ENCODE peak calls at places on chromosomes 2 and 18, in ten cellular contexts. D is Peyer's patch; J is mesenchymal stem cell; R is Karpas-422; B is A549; Q is body of pancreas; O is spleen; U is CD4-positive, CD25-positive, alpha-beta regulatory T cell; G is GM23248; Z is heart left ventricle. T is an unnamed sample. For H3K9me3, the result is how much of the 10 kb centered on the place peaks cover.

GRCh38 chr2:218810251-218810650 is 21.4 kb downstream of the PRKAG3 start:
- DNase-seq in D (no peak), Z (no peak), Q (no peak), B (no peak), U (no peak), O (no peak), R (no peak), G (no peak), J (peak), T (no peak)

GRCh38 chr2:102442967-102443828 is 20.2 kb downstream of the IL18RAP start:
- DNase-seq in D (no peak), Q (no peak), O (no peak), U (peak), G (peak), R (peak), B (peak), J (peak), Z (no peak), T (peak)

GRCh38 chr2:56009758-56010534 is 86.4 kb upstream of the EFEMP1 start:
- DNase-seq in B (peak), G (peak), U (no peak), Q (no peak), D (no peak), Z (no peak), R (peak), J (peak), O (no peak), T (no peak)

GRCh38 chr2:102350118-102350793 is 5.3 kb upstream of the IL18R1 start:
- DNase-seq in G (no peak), Q (no peak), R (no peak), J (no peak), O (no peak), Z (no peak), D (no peak), B (no peak), U (no peak), T (no peak)

GRCh38 chr2:120424274-120424796 is 78.4 kb downstream of the INHBB start:
- DNase-seq in O (peak), J (no peak), B (no peak), Z (no peak), U (no peak), R (no peak), Q (no peak), D (no peak), G (no peak), T (no peak)

GRCh38 chr2:176161817-176162626 is 4.9 kb downstream of the HOXD3 start:
- DNase-seq in Q (no peak), Z (no peak), U (no peak), D (no peak), R (no peak), O (no peak), B (no peak), G (peak), J (no peak), T (no peak)

GRCh38 chr2:229296561-229296960 is 25.5 kb upstream of the PID1 start:
- DNase-seq in B (no peak), J (no peak), Q (no peak), G (no peak), U (no peak), Z (no peak), D (no peak), O (no peak), R (no peak), T (no peak)

GRCh38 chr2:47485751-47486300 is 82.9 kb downstream of the MSH2 start:
- DNase-seq in D (no peak), Q (no peak), U (no peak), B (no peak), J (no peak), O (no peak), G (peak), Z (no peak), R (no peak), T (no peak)

GRCh38 chr18:4755848-4756247 is 300.7 kb upstream of the DLGAP1 start:
- DNase-seq in B (no peak), Z (no peak), R (peak), G (no peak), O (no peak), J (no peak), U (no peak), D (no peak), Q (no peak), T (no peak)

GRCh38 chr2:204890680-204891079 is 345.4 kb downstream of the PARD3B start:
- DNase-seq in D (no peak), B (no peak), Q (no peak), R (no peak), O (no peak), G (no peak), U (no peak), Z (no peak), J (no peak), T (no peak)

DNA sequence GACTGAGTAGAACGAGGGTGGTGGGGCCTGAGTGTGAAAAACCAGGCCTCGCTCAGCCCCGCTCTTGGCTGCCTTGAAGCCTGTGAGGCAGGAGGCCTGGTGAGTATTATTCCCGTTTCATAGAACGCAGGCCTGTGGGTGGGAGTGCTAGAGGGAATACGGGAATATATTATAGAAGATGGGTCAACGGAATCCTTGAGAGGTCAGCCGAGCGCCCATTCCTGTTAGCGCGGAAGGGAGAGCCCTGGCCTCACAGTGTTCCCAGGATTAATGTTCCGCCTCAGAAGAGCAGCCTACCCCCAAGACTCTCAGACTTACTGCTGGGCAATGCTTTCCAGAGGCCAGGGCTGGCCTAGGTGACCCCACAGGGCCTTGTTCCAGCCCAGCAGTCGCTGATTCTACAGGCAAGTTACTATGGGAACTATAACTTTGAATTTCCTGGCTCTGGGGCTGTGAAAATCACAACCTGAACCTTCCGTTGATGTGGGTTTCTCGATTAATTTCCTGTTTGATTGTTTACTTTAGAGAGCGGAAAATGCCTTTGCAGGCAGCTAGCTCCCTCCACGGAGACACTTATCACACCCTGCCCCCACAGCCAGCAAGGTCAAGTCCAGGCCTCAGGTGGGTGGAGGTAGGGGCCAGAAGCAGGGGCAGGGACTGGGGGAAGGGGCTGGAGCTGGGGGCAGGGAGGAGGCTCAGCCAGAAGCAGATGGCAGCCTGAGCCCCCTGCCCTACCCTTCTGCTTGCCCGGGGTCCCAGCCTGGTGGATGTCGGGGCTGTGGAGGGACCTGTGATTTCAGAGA is 108.3 kb downstream of the SMAD7 start:
- DNase-seq in G (no peak), Z (no peak), B (no peak), Q (no peak), J (peak), R (no peak), O (peak), D (peak), U (peak), T (no peak)
- H3K9me3 ChIP-seq in G (under half), Z (under half), B (under half), Q (under half), J (under half), R (under half), O (under half), D (under half), U (under half), T (under half)

GRCh38 chr18:70499218-70499691 is 210.4 kb downstream of the SOCS6 start:
- DNase-seq in J (no peak), D (peak), B (no peak), Q (no peak), U (no peak), Z (no peak), R (peak), O (no peak), G (no peak), T (no peak)
- H3K9me3 ChIP-seq in J (under half), D (under half), B (under half), Q (under half), U (under half), Z (under half), R (under half), O (under half), G (under half), T (under half)

GRCh38 chr2:80395251-80395650 is 90.7 kb upstream of the LRRTM1 start:
- DNase-seq in Q (no peak), B (no peak), D (no peak), J (no peak), R (no peak), Z (no peak), O (no peak), U (no peak), G (no peak), T (no peak)
- H3K9me3 ChIP-seq in Q (under half), B (under half), D (under half), J (under half), R (under half), Z (under half), O (under half), U (under half), G (under half), T (under half)

DNA sequence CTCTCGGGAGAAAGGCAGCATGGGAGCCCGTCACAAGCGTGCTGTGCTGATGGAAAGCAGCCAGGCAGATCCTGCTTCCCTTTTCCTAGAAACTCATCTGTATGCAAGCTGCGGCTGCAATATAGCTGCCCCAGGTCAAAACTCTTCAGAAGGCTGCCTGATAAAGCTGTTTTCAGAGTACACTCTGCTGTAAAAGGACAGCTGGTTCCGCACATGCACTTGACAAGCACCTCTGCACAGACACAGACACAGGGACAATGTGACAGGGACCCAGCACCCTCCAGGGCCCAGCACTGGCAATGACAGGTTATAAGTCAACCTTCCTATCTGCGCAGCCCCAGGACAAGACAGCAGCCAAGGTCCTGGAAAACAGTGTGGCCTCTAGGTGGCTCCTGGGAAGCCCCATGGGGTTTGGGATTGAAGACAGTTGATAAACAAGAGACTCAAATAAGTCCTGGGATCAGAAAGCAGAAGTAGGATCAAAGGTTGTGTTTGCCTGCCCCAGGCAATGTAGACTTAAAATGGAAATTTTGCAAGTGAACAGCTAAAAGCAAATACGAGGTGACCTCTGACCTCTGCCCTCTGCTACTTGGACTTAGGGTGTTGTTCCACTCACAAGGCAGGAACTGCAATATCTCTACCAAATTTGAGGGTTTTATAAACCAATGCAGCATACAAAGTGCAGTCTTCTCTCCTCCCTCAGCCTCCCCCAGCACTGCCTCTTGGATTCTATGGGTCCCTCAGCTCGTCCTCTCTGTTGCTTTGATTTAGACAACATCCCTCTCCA is 16.9 kb downstream of the SLC66A2 start:
- DNase-seq in Z (peak), D (no peak), J (peak), B (no peak), Q (peak), O (peak), G (no peak), U (no peak), R (no peak), T (peak)
- H3K9me3 ChIP-seq in Z (under half), D (under half), J (half or more), B (under half), Q (under half), O (under half), G (under half), U (under half), R (under half), T (under half)

GRCh38 chr2:12855508-12855907 is 138.8 kb downstream of the TRIB2 start:
- DNase-seq in D (no peak), Q (no peak), Z (no peak), U (peak), J (no peak), O (no peak), R (no peak), G (no peak), B (no peak), T (no peak)

GRCh38 chr2:12856934-12857660 is 140.4 kb downstream of the TRIB2 start:
- DNase-seq in R (no peak), Q (no peak), J (peak), B (no peak), Z (no peak), O (no peak), U (peak), D (no peak), G (peak), T (no peak)

GRCh38 chr2:12857891-12858290 is 141.2 kb downstream of the TRIB2 start:
- DNase-seq in U (no peak), Z (no peak), D (no peak), B (no peak), O (no peak), Q (no peak), R (no peak), G (no peak), J (no peak), T (no peak)

GRCh38 chr2:12861344-12861942 is 144.7 kb downstream of the TRIB2 start:
- DNase-seq in O (no peak), R (no peak), Q (no peak), Z (no peak), B (no peak), D (no peak), G (peak), U (peak), J (peak), T (no peak)

GRCh38 chr2:12858786-12859185 is 142.1 kb downstream of the TRIB2 start:
- DNase-seq in G (peak), U (no peak), Z (no peak), D (no peak), Q (no peak), O (no peak), J (no peak), B (no peak), R (no peak), T (no peak)
- H3K9me3 ChIP-seq in G (under half), U (under half), Z (under half), D (under half), Q (under half), O (under half), J (under half), B (under half), R (under half), T (under half)

T was measured in Caco-2.